ENCODE peak calls at places on chromosomes 2 and 18, in four cellular contexts. One of them, this sample, is unnamed.

GRCh38 chr2:189253841-189254240 is 74.3 kb upstream of the COL5A2 start:
- DNase-seq in DMS 273 treated with DMSO at 0.1 percent for 48 hours: no peak
- DNase-seq in activated naive CD4-positive, alpha-beta T cell treated with anti-CD3 and anti-CD28 coated beads, Interleukin-2, amount 10 ng/mL, durations not matched to agents 7 days and 5 days: no peak
- DNase-seq in HS-5: no peak
- DNase-seq in this sample: no peak

GRCh38 chr2:238045575-238045974 is 15.2 kb upstream of the SCLY start:
- DNase-seq in DMS 273 treated with DMSO at 0.1 percent for 48 hours: no peak
- DNase-seq in activated naive CD4-positive, alpha-beta T cell treated with anti-CD3 and anti-CD28 coated beads, Interleukin-2, amount 10 ng/mL, durations not matched to agents 7 days and 5 days: no peak
- DNase-seq in HS-5: no peak
- DNase-seq in this sample: no peak

GRCh38 chr2:16260041-16260440 is 319.7 kb downstream of the MYCN start:
- DNase-seq in DMS 273 treated with DMSO at 0.1 percent for 48 hours: no peak
- DNase-seq in activated naive CD4-positive, alpha-beta T cell treated with anti-CD3 and anti-CD28 coated beads, Interleukin-2, amount 10 ng/mL, durations not matched to agents 7 days and 5 days: no peak
- DNase-seq in HS-5: no peak
- DNase-seq in this sample: no peak

GRCh38 chr18:28504100-28504499 is 327.2 kb upstream of the CDH2 start:
- DNase-seq in DMS 273 treated with DMSO at 0.1 percent for 48 hours: no peak
- DNase-seq in activated naive CD4-positive, alpha-beta T cell treated with anti-CD3 and anti-CD28 coated beads, Interleukin-2, amount 10 ng/mL, durations not matched to agents 7 days and 5 days: no peak
- DNase-seq in HS-5: no peak
- DNase-seq in this sample: no peak

GRCh38 chr2:236970656-236971010 is 115.1 kb upstream of the COPS8 start:
- DNase-seq in DMS 273 treated with DMSO at 0.1 percent for 48 hours: no peak
- DNase-seq in activated naive CD4-positive, alpha-beta T cell treated with anti-CD3 and anti-CD28 coated beads, Interleukin-2, amount 10 ng/mL, durations not matched to agents 7 days and 5 days: no peak
- DNase-seq in HS-5: no peak
- DNase-seq in this sample: no peak

GRCh38 chr2:186181625-186182024 is 304.4 kb upstream of the ZC3H15 start:
- DNase-seq in DMS 273 treated with DMSO at 0.1 percent for 48 hours: no peak
- DNase-seq in activated naive CD4-positive, alpha-beta T cell treated with anti-CD3 and anti-CD28 coated beads, Interleukin-2, amount 10 ng/mL, durations not matched to agents 7 days and 5 days: no peak
- DNase-seq in HS-5: no peak
- DNase-seq in this sample: no peak

GRCh38 chr2:189233527-189233926 is 54.0 kb upstream of the COL5A2 start:
- DNase-seq in DMS 273 treated with DMSO at 0.1 percent for 48 hours: no peak
- DNase-seq in activated naive CD4-positive, alpha-beta T cell treated with anti-CD3 and anti-CD28 coated beads, Interleukin-2, amount 10 ng/mL, durations not matched to agents 7 days and 5 days: no peak
- DNase-seq in HS-5: peak
- DNase-seq in this sample: no peak

GRCh38 chr18:8780227-8780626 is 74.9 kb downstream of the MTCL1 start:
- DNase-seq in DMS 273 treated with DMSO at 0.1 percent for 48 hours: no peak
- DNase-seq in activated naive CD4-positive, alpha-beta T cell treated with anti-CD3 and anti-CD28 coated beads, Interleukin-2, amount 10 ng/mL, durations not matched to agents 7 days and 5 days: no peak
- DNase-seq in HS-5: no peak
- DNase-seq in this sample: peak

GRCh38 chr2:240948086-240948485 is 42.0 kb downstream of the CROCC2 start:
- DNase-seq in DMS 273 treated with DMSO at 0.1 percent for 48 hours: no peak
- DNase-seq in activated naive CD4-positive, alpha-beta T cell treated with anti-CD3 and anti-CD28 coated beads, Interleukin-2, amount 10 ng/mL, durations not matched to agents 7 days and 5 days: no peak
- DNase-seq in HS-5: no peak
- DNase-seq in this sample: no peak

GRCh38 chr2:152445791-152446201 is 110.8 kb downstream of the FMNL2 start:
- DNase-seq in DMS 273 treated with DMSO at 0.1 percent for 48 hours: no peak
- DNase-seq in activated naive CD4-positive, alpha-beta T cell treated with anti-CD3 and anti-CD28 coated beads, Interleukin-2, amount 10 ng/mL, durations not matched to agents 7 days and 5 days: no peak
- DNase-seq in HS-5: peak
- DNase-seq in this sample: no peak

GRCh38 chr2:231039294-231039664 is 2.0 kb downstream of the C2orf72 start:
- DNase-seq in DMS 273 treated with DMSO at 0.1 percent for 48 hours: no peak
- DNase-seq in activated naive CD4-positive, alpha-beta T cell treated with anti-CD3 and anti-CD28 coated beads, Interleukin-2, amount 10 ng/mL, durations not matched to agents 7 days and 5 days: no peak
- DNase-seq in HS-5: no peak
- DNase-seq in this sample: no peak

GRCh38 chr2:163553601-163554000 is 182.2 kb downstream of the FIGN start:
- DNase-seq in DMS 273 treated with DMSO at 0.1 percent for 48 hours: no peak
- DNase-seq in activated naive CD4-positive, alpha-beta T cell treated with anti-CD3 and anti-CD28 coated beads, Interleukin-2, amount 10 ng/mL, durations not matched to agents 7 days and 5 days: no peak
- DNase-seq in HS-5: no peak
- DNase-seq in this sample: no peak

GRCh38 chr2:240800241-240800640 is 19.8 kb downstream of the KIF1A start:
- DNase-seq in DMS 273 treated with DMSO at 0.1 percent for 48 hours: no peak
- DNase-seq in activated naive CD4-positive, alpha-beta T cell treated with anti-CD3 and anti-CD28 coated beads, Interleukin-2, amount 10 ng/mL, durations not matched to agents 7 days and 5 days: no peak
- DNase-seq in HS-5: no peak
- DNase-seq in this sample: peak

GRCh38 chr2:60826126-60826525 is 55.2 kb upstream of the REL start:
- DNase-seq in DMS 273 treated with DMSO at 0.1 percent for 48 hours: no peak
- DNase-seq in activated naive CD4-positive, alpha-beta T cell treated with anti-CD3 and anti-CD28 coated beads, Interleukin-2, amount 10 ng/mL, durations not matched to agents 7 days and 5 days: no peak
- DNase-seq in HS-5: no peak
- DNase-seq in this sample: no peak

GRCh38 chr2:70498054-70498453 is 55.6 kb downstream of the TGFA start:
- DNase-seq in DMS 273 treated with DMSO at 0.1 percent for 48 hours: peak
- DNase-seq in activated naive CD4-positive, alpha-beta T cell treated with anti-CD3 and anti-CD28 coated beads, Interleukin-2, amount 10 ng/mL, durations not matched to agents 7 days and 5 days: no peak
- DNase-seq in HS-5: no peak
- DNase-seq in this sample: no peak

GRCh38 chr2:241298554-241299165 is 16.8 kb downstream of the HDLBP start:
- DNase-seq in DMS 273 treated with DMSO at 0.1 percent for 48 hours: no peak
- DNase-seq in activated naive CD4-positive, alpha-beta T cell treated with anti-CD3 and anti-CD28 coated beads, Interleukin-2, amount 10 ng/mL, durations not matched to agents 7 days and 5 days: peak
- DNase-seq in HS-5: no peak
- DNase-seq in this sample: no peak

GRCh38 chr2:84697895-84698294 is 181.6 kb downstream of the DNAH6 start:
- DNase-seq in DMS 273 treated with DMSO at 0.1 percent for 48 hours: no peak
- DNase-seq in activated naive CD4-positive, alpha-beta T cell treated with anti-CD3 and anti-CD28 coated beads, Interleukin-2, amount 10 ng/mL, durations not matched to agents 7 days and 5 days: no peak
- DNase-seq in HS-5: no peak
- DNase-seq in this sample: no peak

GRCh38 chr18:12393998-12394397 is 13.7 kb upstream of the PRELID3A start:
- DNase-seq in DMS 273 treated with DMSO at 0.1 percent for 48 hours: no peak
- DNase-seq in activated naive CD4-positive, alpha-beta T cell treated with anti-CD3 and anti-CD28 coated beads, Interleukin-2, amount 10 ng/mL, durations not matched to agents 7 days and 5 days: no peak
- DNase-seq in HS-5: no peak
- DNase-seq in this sample: no peak

GRCh38 chr2:122491011-122491410 is 735.6 kb downstream of the TSN start:
- DNase-seq in DMS 273 treated with DMSO at 0.1 percent for 48 hours: no peak
- DNase-seq in activated naive CD4-positive, alpha-beta T cell treated with anti-CD3 and anti-CD28 coated beads, Interleukin-2, amount 10 ng/mL, durations not matched to agents 7 days and 5 days: no peak
- DNase-seq in HS-5: no peak
- DNase-seq in this sample: no peak

GRCh38 chr2:149180226-149180875 is 141.9 kb downstream of the LYPD6B start:
- DNase-seq in DMS 273 treated with DMSO at 0.1 percent for 48 hours: no peak
- DNase-seq in activated naive CD4-positive, alpha-beta T cell treated with anti-CD3 and anti-CD28 coated beads, Interleukin-2, amount 10 ng/mL, durations not matched to agents 7 days and 5 days: no peak
- DNase-seq in HS-5: no peak
- DNase-seq in this sample: peak

GRCh38 chr2:74093840-74094239 is 53.9 kb downstream of the BOLA3 start:
- DNase-seq in DMS 273 treated with DMSO at 0.1 percent for 48 hours: no peak
- DNase-seq in activated naive CD4-positive, alpha-beta T cell treated with anti-CD3 and anti-CD28 coated beads, Interleukin-2, amount 10 ng/mL, durations not matched to agents 7 days and 5 days: no peak
- DNase-seq in HS-5: no peak
- DNase-seq in this sample: no peak

GRCh38 chr2:223041527-223042109 is 10.4 kb upstream of the KCNE4 start:
- DNase-seq in DMS 273 treated with DMSO at 0.1 percent for 48 hours: peak
- DNase-seq in activated naive CD4-positive, alpha-beta T cell treated with anti-CD3 and anti-CD28 coated beads, Interleukin-2, amount 10 ng/mL, durations not matched to agents 7 days and 5 days: no peak
- DNase-seq in HS-5: peak
- DNase-seq in this sample: peak

GRCh38 chr2:17101596-17101995 is 416.6 kb downstream of the RAD51AP2 start:
- DNase-seq in DMS 273 treated with DMSO at 0.1 percent for 48 hours: no peak
- DNase-seq in activated naive CD4-positive, alpha-beta T cell treated with anti-CD3 and anti-CD28 coated beads, Interleukin-2, amount 10 ng/mL, durations not matched to agents 7 days and 5 days: no peak
- DNase-seq in HS-5: peak
- DNase-seq in this sample: no peak

GRCh38 chr18:58831610-58832009 is 33.1 kb upstream of the ZNF532 start:
- DNase-seq in DMS 273 treated with DMSO at 0.1 percent for 48 hours: no peak
- DNase-seq in activated naive CD4-positive, alpha-beta T cell treated with anti-CD3 and anti-CD28 coated beads, Interleukin-2, amount 10 ng/mL, durations not matched to agents 7 days and 5 days: no peak
- DNase-seq in HS-5: peak
- DNase-seq in this sample: no peak

GRCh38 chr18:44321868-44322590 is 358.7 kb upstream of the SETBP1 start:
- DNase-seq in DMS 273 treated with DMSO at 0.1 percent for 48 hours: no peak
- DNase-seq in activated naive CD4-positive, alpha-beta T cell treated with anti-CD3 and anti-CD28 coated beads, Interleukin-2, amount 10 ng/mL, durations not matched to agents 7 days and 5 days: no peak
- DNase-seq in HS-5: no peak
- DNase-seq in this sample: no peak

GRCh38 chr2:23505218-23505983 is 120.4 kb downstream of the KLHL29 start:
- DNase-seq in DMS 273 treated with DMSO at 0.1 percent for 48 hours: no peak
- DNase-seq in activated naive CD4-positive, alpha-beta T cell treated with anti-CD3 and anti-CD28 coated beads, Interleukin-2, amount 10 ng/mL, durations not matched to agents 7 days and 5 days: no peak
- DNase-seq in HS-5: no peak
- DNase-seq in this sample: no peak

GRCh38 chr2:191757256-191757655 is 79.3 kb downstream of the NABP1 start:
- DNase-seq in DMS 273 treated with DMSO at 0.1 percent for 48 hours: no peak
- DNase-seq in activated naive CD4-positive, alpha-beta T cell treated with anti-CD3 and anti-CD28 coated beads, Interleukin-2, amount 10 ng/mL, durations not matched to agents 7 days and 5 days: no peak
- DNase-seq in HS-5: no peak
- DNase-seq in this sample: no peak

GRCh38 chr2:120761911-120762310 is 26.2 kb downstream of the GLI2 start:
- DNase-seq in DMS 273 treated with DMSO at 0.1 percent for 48 hours: no peak
- DNase-seq in activated naive CD4-positive, alpha-beta T cell treated with anti-CD3 and anti-CD28 coated beads, Interleukin-2, amount 10 ng/mL, durations not matched to agents 7 days and 5 days: no peak
- DNase-seq in HS-5: no peak
- DNase-seq in this sample: peak

GRCh38 chr2:13056259-13056843 is 339.6 kb downstream of the TRIB2 start:
- DNase-seq in DMS 273 treated with DMSO at 0.1 percent for 48 hours: no peak
- DNase-seq in activated naive CD4-positive, alpha-beta T cell treated with anti-CD3 and anti-CD28 coated beads, Interleukin-2, amount 10 ng/mL, durations not matched to agents 7 days and 5 days: no peak
- DNase-seq in HS-5: no peak
- DNase-seq in this sample: no peak

GRCh38 chr18:21391074-21391673 is 149.1 kb downstream of the GREB1L start:
- DNase-seq in DMS 273 treated with DMSO at 0.1 percent for 48 hours: no peak
- DNase-seq in activated naive CD4-positive, alpha-beta T cell treated with anti-CD3 and anti-CD28 coated beads, Interleukin-2, amount 10 ng/mL, durations not matched to agents 7 days and 5 days: no peak
- DNase-seq in HS-5: peak
- DNase-seq in this sample: no peak

GRCh38 chr2:15584767-15585469 is 6.8 kb upstream of the DDX1 start:
- DNase-seq in DMS 273 treated with DMSO at 0.1 percent for 48 hours: no peak
- DNase-seq in activated naive CD4-positive, alpha-beta T cell treated with anti-CD3 and anti-CD28 coated beads, Interleukin-2, amount 10 ng/mL, durations not matched to agents 7 days and 5 days: no peak
- DNase-seq in HS-5: no peak
- DNase-seq in this sample: no peak

GRCh38 chr18:3044931-3045698 is 32.2 kb upstream of the LPIN2 start:
- DNase-seq in DMS 273 treated with DMSO at 0.1 percent for 48 hours: peak
- DNase-seq in activated naive CD4-positive, alpha-beta T cell treated with anti-CD3 and anti-CD28 coated beads, Interleukin-2, amount 10 ng/mL, durations not matched to agents 7 days and 5 days: no peak
- DNase-seq in HS-5: no peak
- DNase-seq in this sample: peak

GRCh38 chr2:217049931-217050330 is 190.1 kb upstream of the TNP1 start:
- DNase-seq in DMS 273 treated with DMSO at 0.1 percent for 48 hours: no peak
- DNase-seq in activated naive CD4-positive, alpha-beta T cell treated with anti-CD3 and anti-CD28 coated beads, Interleukin-2, amount 10 ng/mL, durations not matched to agents 7 days and 5 days: no peak
- DNase-seq in HS-5: no peak
- DNase-seq in this sample: no peak

GRCh38 chr2:70381821-70382220 is 80.0 kb upstream of the FAM136A start:
- DNase-seq in DMS 273 treated with DMSO at 0.1 percent for 48 hours: no peak
- DNase-seq in activated naive CD4-positive, alpha-beta T cell treated with anti-CD3 and anti-CD28 coated beads, Interleukin-2, amount 10 ng/mL, durations not matched to agents 7 days and 5 days: no peak
- DNase-seq in HS-5: no peak
- DNase-seq in this sample: peak

GRCh38 chr18:79862562-79862961 is 64.8 kb downstream of the KCNG2 start:
- DNase-seq in DMS 273 treated with DMSO at 0.1 percent for 48 hours: no peak
- DNase-seq in activated naive CD4-positive, alpha-beta T cell treated with anti-CD3 and anti-CD28 coated beads, Interleukin-2, amount 10 ng/mL, durations not matched to agents 7 days and 5 days: no peak
- DNase-seq in HS-5: no peak
- DNase-seq in this sample: no peak

GRCh38 chr2:120791961-120792295 is 56.3 kb downstream of the GLI2 start:
- DNase-seq in DMS 273 treated with DMSO at 0.1 percent for 48 hours: no peak
- DNase-seq in activated naive CD4-positive, alpha-beta T cell treated with anti-CD3 and anti-CD28 coated beads, Interleukin-2, amount 10 ng/mL, durations not matched to agents 7 days and 5 days: no peak
- DNase-seq in HS-5: no peak
- DNase-seq in this sample: no peak

GRCh38 chr18:51193621-51194287 is 3.7 kb downstream of the MEX3C start:
- DNase-seq in DMS 273 treated with DMSO at 0.1 percent for 48 hours: peak
- DNase-seq in activated naive CD4-positive, alpha-beta T cell treated with anti-CD3 and anti-CD28 coated beads, Interleukin-2, amount 10 ng/mL, durations not matched to agents 7 days and 5 days: no peak
- DNase-seq in HS-5: no peak
- DNase-seq in this sample: no peak